ENCODE peak calls at places on chromosome 16, in four cellular contexts. X is ovary; M is endothelial cell of umbilical vein; K is CD8-positive, alpha-beta T cell. U is an unnamed sample. For H3K4me1 and H3K27me3, the result is how much of the 10 kb centered on the place peaks cover.

GRCh38 chr16:14302399-14303181 is 231.5 kb downstream of the MRTFB start:
- DNase-seq in M (peak), K (no peak), X (peak), U (no peak)

GRCh38 chr16:85903576-85903975 is 4.6 kb downstream of the IRF8 start:
- DNase-seq in X (no peak), K (no peak), M (no peak), U (no peak)

GRCh38 chr16:69055003-69055402 is 50.5 kb upstream of the HAS3 start:
- DNase-seq in M (no peak), X (no peak), K (no peak), U (no peak)

GRCh38 chr16:80576343-80576912 is 35.6 kb downstream of the DYNLRB2 start:
- DNase-seq in K (no peak), M (no peak), X (no peak), U (no peak)

GRCh38 chr16:20911361-20911760 is 10.8 kb downstream of the LYRM1 start:
- DNase-seq in M (peak), X (no peak), K (no peak), U (no peak)

GRCh38 chr16:49009204-49009603 is 272.4 kb downstream of the CBLN1 start:
- DNase-seq in M (no peak), K (no peak), X (no peak), U (no peak)

GRCh38 chr16:48384305-48384981 is 770 bp downstream of the SIAH1 start:
- DNase-seq in M (peak), X (peak), K (peak), U (no peak)

GRCh38 chr16:25258856-25259179 is 1.2 kb upstream of the ZKSCAN2 start:
- DNase-seq in K (no peak), X (no peak), M (no peak), U (no peak)

GRCh38 chr16:55832425-55832787 is 490 bp downstream of the CES1 start:
- DNase-seq in X (no peak), K (no peak), M (no peak), U (no peak)

GRCh38 chr16:68421076-68421475 is 27.2 kb downstream of the SMPD3 start:
- DNase-seq in K (no peak), M (no peak), X (no peak), U (no peak)

GRCh38 chr16:53087101-53087500 is 32.3 kb downstream of the CHD9 start:
- DNase-seq in M (no peak), K (no peak), X (no peak), U (peak)

GRCh38 chr16:77745972-77746371 is 23.7 kb downstream of the NUDT7 start:
- DNase-seq in K (no peak), X (no peak), M (no peak), U (no peak)

GRCh38 chr16:48492131-48492530 is 106.9 kb upstream of the SIAH1 start:
- DNase-seq in K (no peak), X (peak), M (no peak), U (no peak)

GRCh38 chr16:70695351-70696070 is 9.7 kb upstream of the MTSS2 start:
- DNase-seq in K (peak), X (no peak), M (peak), U (peak)

GRCh38 chr16:47519996-47520679 is 59.0 kb downstream of the PHKB start:
- DNase-seq in X (no peak), K (no peak), M (no peak), U (no peak)

GRCh38 chr16:66471264-66471663 is 44.2 kb downstream of the BEAN1 start:
- DNase-seq in X (no peak), M (no peak), K (no peak), U (no peak)

GRCh38 chr16:56193951-56194726 is 2.9 kb downstream of the GNAO1 start:
- DNase-seq in M (peak), K (peak), X (peak), U (peak)

GRCh38 chr16:89922884-89923639 is at the start of gene TUBB3:
- DNase-seq in M (peak), X (no peak), K (no peak), U (peak)

GRCh38 chr16:4940719-4941118 is 3.8 kb upstream of the PPL start:
- DNase-seq in X (no peak), M (no peak), K (no peak), U (no peak)

GRCh38 chr16:57750796-57751538 is 15.4 kb downstream of the KATNB1 start:
- DNase-seq in X (no peak), M (no peak), K (no peak), U (no peak)

GRCh38 chr16:82699711-82700495 is 73.1 kb downstream of the CDH13 start:
- DNase-seq in X (no peak), K (no peak), M (peak), U (no peak)

GRCh38 chr16:31055613-31056012 is 18.4 kb downstream of the ZNF668 start:
- DNase-seq in K (no peak), X (no peak), M (no peak), U (no peak)

GRCh38 chr16:75860654-75861053 is 134.4 kb upstream of the CPHXL start:
- DNase-seq in M (no peak), K (no peak), X (no peak), U (no peak)

GRCh38 chr16:12775689-12776236 is 27.9 kb downstream of the CPPED1 start:
- DNase-seq in X (no peak), M (no peak), K (no peak), U (no peak)

GRCh38 chr16:79286646-79287423 is 313.7 kb downstream of the MAF start:
- DNase-seq in K (no peak), X (peak), M (no peak), U (peak)

GRCh38 chr16:28985206-28985605 is 354 bp downstream of the LAT start:
- DNase-seq in M (no peak), K (no peak), X (no peak), U (no peak)

GRCh38 chr16:85293899-85294642 is 181.8 kb upstream of the CIBAR2 start:
- DNase-seq in K (no peak), X (no peak), M (no peak), U (no peak)

GRCh38 chr16:19001788-19002187 is 18.1 kb downstream of the TMC7 start:
- DNase-seq in K (no peak), M (no peak), X (no peak), U (no peak)

GRCh38 chr16:12796498-12796897 is 7.2 kb downstream of the CPPED1 start:
- DNase-seq in M (no peak), K (no peak), X (no peak), U (no peak)

GRCh38 chr16:69563605-69564580 is 1.9 kb upstream of the NFAT5 start:
- DNase-seq in X (no peak), M (peak), K (peak), U (no peak)

GRCh38 chr16:19307587-19308241 is 22.2 kb downstream of the CLEC19A start:
- DNase-seq in X (no peak), M (no peak), K (no peak), U (no peak)

GRCh38 chr16:4214215-4214621 is 27.7 kb downstream of the SRL start:
- DNase-seq in M (no peak), X (peak), K (no peak), U (no peak)

GRCh38 chr16:21159281-21159951 is 942 bp downstream of the LDAF1 start:
- DNase-seq in X (peak), M (peak), K (peak), U (peak)

GRCh38 chr16:14120335-14120734 is 49.2 kb downstream of the MRTFB start:
- DNase-seq in K (no peak), M (no peak), X (no peak), U (no peak)

DNA sequence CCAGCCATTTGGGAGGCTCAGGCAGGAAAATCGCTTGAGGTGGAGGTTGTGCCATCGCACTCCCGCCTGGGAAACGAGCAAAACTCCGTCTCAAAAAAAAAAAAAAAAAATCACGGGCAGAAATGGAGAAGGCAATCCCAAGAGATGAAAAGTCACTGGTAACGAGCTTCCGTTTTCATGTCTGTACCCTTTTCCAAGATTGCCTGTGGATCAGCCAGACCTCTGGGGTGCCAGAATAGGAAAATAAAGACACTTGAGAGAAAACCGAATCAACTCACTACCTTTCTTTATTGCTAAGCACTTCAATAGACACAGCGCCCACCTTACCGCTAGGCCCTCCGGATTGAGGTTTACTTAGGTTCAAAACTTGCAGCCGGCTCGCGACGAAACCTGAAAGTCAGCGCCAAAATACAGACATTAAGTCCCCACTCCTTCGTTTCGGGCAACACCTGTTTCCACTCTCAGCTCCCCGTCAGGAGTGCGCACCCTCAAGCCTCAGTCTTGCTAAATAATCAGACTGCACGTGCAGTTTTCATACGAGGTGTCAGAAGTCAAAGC is 970 bp upstream of the TRAF7 start:
- DNase-seq in K (no peak), M (peak), X (no peak), U (no peak)
- H3K4me1 ChIP-seq in K (half or more), M (under half), X (under half), U (under half)

GRCh38 chr16:17476414-17477259 is 5.9 kb upstream of the XYLT1 start:
- DNase-seq in X (peak), K (peak), M (peak), U (no peak)
- TF ChIP-seq CTCF in X (peak), K (peak), M (no peak), U (peak)

DNA sequence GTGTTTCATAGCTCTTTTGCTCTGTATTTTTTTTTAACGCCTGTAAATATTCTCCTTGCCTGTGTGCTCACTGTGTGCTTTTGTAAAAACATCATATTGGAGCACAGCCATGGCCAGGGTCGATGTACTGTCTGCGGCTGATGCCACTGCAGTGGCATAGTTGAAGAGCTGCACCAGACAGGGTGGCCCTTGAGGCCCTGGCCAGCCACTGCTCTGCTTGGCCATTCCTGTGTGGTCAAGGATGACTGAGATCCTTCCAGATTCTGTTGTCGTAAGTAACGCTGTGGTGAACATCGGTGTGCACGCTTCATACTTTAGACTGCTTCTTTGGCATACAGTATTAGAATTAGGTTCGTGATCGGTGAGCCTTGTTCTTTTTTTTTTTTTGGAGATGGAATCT is 14.6 kb downstream of the CRAMP1 start:
- DNase-seq in X (no peak), M (no peak), K (no peak), U (no peak)
- H3K27me3 ChIP-seq in X (under half), M (under half), K (under half), U (under half)

DNA sequence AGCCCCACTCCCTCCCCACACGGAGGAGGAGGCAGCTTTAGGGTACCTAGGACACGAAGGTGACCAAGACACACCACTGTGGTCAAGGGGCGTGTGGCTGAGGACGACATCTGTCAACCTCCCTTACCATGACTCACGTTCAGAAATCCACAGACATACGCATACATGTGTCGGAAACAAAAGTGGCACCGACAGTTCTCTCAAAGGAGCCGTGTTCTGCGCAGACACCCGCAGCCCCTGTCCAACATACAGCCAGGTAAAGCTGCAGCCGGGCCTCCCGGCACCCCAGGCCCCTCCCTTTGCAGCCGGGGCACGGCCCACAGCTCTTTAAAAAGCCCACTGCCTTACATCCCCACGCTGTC is 40.4 kb upstream of the KLHDC4 start:
- DNase-seq in M (no peak), K (no peak), X (no peak), U (no peak)
- H3K4me1 ChIP-seq in M (under half), K (under half), X (under half), U (under half)

GRCh38 chr16:71920658-71921057 is 25.3 kb downstream of the IST1 start:
- DNase-seq in K (no peak), X (no peak), M (no peak), U (no peak)

GRCh38 chr16:71927383-71927782 is 32.1 kb downstream of the IST1 start:
- DNase-seq in K (no peak), M (peak), X (peak), U (peak)

GRCh38 chr16:71923941-71924690 is 28.8 kb downstream of the IST1 start:
- DNase-seq in X (no peak), K (no peak), M (no peak), U (no peak)

GRCh38 chr16:71927787-71928186 is 32.5 kb downstream of the IST1 start:
- DNase-seq in K (no peak), X (no peak), M (no peak), U (no peak)

DNA sequence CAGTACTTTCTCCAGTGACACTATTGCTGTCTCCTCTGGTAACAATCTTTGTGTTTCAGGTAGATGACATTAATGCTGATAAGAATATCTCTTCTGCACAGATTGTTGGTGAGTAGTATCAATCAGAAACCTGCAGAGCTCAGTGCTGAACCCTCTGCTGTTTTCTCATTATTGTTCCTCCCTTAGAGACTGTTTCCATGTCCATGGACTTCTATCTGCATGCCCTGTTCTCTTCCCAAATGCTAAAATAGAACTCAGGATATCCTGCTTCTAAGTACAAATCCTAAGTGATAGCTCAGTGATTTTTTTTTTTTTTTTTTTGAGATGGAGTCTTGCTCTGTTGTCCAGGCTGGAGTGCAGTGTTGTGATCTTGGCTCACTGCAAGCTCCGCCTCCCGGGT is 29.4 kb downstream of the IST1 start:
- DNase-seq in X (no peak), K (no peak), M (no peak), U (no peak)
- TF ChIP-seq CTCF in X (no peak), K (no peak), M (no peak), U (no peak)

GRCh38 chr16:2968368-2968737 is 795 bp upstream of the PAQR4 start:
- DNase-seq in M (no peak), K (no peak), X (no peak), U (no peak)
- H3K27me3 ChIP-seq in M (under half), K (under half), X (under half), U (under half)

U was measured in lung.